ENCODE peak calls at places on chromosomes 6 and 20, in six cellular contexts. Y is HFF-Myc, I is GM12865, N is foreskin fibroblast, M is AG09309, F is AG04449. U is an unnamed sample.

GRCh38 chr6:151822252-151823111 is 15.0 kb downstream of the ESR1 start:
- DNase-seq in Y (no peak), I (peak; percentile 53), N (no peak), M (no peak), F (no peak), U (no peak)

GRCh38 chr20:63974402-63975200 is 4.8 kb downstream of the SAMD10 start:
- DNase-seq in Y (no peak), I (peak; percentile 2), N (no peak), M (no peak), F (no peak), U (no peak)

GRCh38 chr6:16769131-16769985 is 8.1 kb upstream of the ATXN1 start:
- DNase-seq in Y (peak; percentile 96), I (peak; percentile 49), N (peak; percentile 79), M (peak; percentile 48), F (no peak), U (peak; percentile 78)

GRCh38 chr6:118324081-118324480 is 224.0 kb upstream of the PLN start:
- DNase-seq in Y (no peak), I (no peak), N (no peak), M (no peak), F (no peak), U (no peak)

GRCh38 chr20:57387945-57388351 is 3.2 kb upstream of the RBM38 start:
- DNase-seq in Y (no peak), I (no peak), N (no peak), M (no peak), F (no peak), U (no peak)

GRCh38 chr6:19833947-19834346 is 3.2 kb upstream of the ID4 start:
- DNase-seq in Y (no peak), I (no peak), N (no peak), M (no peak), F (no peak), U (no peak)

GRCh38 chr6:160137130-160137988 is 15.7 kb downstream of the SLC22A1 start:
- DNase-seq in Y (no peak), I (no peak), N (no peak), M (no peak), F (no peak), U (no peak)

GRCh38 chr6:81465859-81466258 is 286.6 kb downstream of the TENT5A start:
- DNase-seq in Y (no peak), I (peak; percentile 4), N (peak; percentile 23), M (peak; percentile 8), F (no peak), U (no peak)

GRCh38 chr6:127737009-127737486 is 160.1 kb downstream of the C6orf58 start:
- DNase-seq in Y (peak; percentile 65), I (peak; percentile 63), N (peak; percentile 53), M (peak; percentile 33), F (peak; percentile 24), U (peak; percentile 76)

GRCh38 chr20:56358070-56358469 is 704 bp upstream of the FAM210B start:
- DNase-seq in Y (no peak), I (no peak), N (peak; percentile 44), M (no peak), F (no peak), U (no peak)

GRCh38 chr20:56360899-56361199 is 2.1 kb downstream of the FAM210B start:
- DNase-seq in Y (no peak), I (no peak), N (no peak), M (no peak), F (no peak), U (no peak)

GRCh38 chr20:56360133-56360898 is 1.5 kb downstream of the FAM210B start:
- DNase-seq in Y (no peak), I (no peak), N (no peak), M (no peak), F (no peak), U (no peak)

GRCh38 chr20:56358600-56359211 is at the start of gene FAM210B:
- DNase-seq in Y (no peak), I (peak; percentile 88), N (peak; percentile 91), M (no peak), F (no peak), U (peak; percentile 56)

GRCh38 chr20:56359212-56360132 is 698 bp downstream of the FAM210B start:
- DNase-seq in Y (no peak), I (peak; percentile 20), N (peak; percentile 64), M (no peak), F (peak; percentile 16), U (peak; percentile 45)
- H3K4me3 ChIP-seq in Y (peak overlapping the region; percentile 64), I (peak overlapping the region; percentile 56), N (peak overlapping the region; percentile 92), M (peak overlapping the region; percentile 80), F (peak overlapping the region; percentile 83), U (peak overlapping the region; percentile 86)

GRCh38 chr6:148269386-148269785 is 73.3 kb upstream of the SASH1 start:
- DNase-seq in Y (no peak), I (no peak), N (no peak), M (no peak), F (no peak), U (no peak)

GRCh38 chr6:148274809-148275208 is 67.8 kb upstream of the SASH1 start:
- DNase-seq in Y (no peak), I (no peak), N (no peak), M (no peak), F (no peak), U (no peak)

GRCh38 chr6:148272084-148272483 is 70.6 kb upstream of the SASH1 start:
- DNase-seq in Y (peak; percentile 96), I (no peak), N (peak; percentile 95), M (peak; percentile 94), F (peak; percentile 94), U (peak; percentile 32)

GRCh38 chr6:148273962-148274752 is 68.5 kb upstream of the SASH1 start:
- DNase-seq in Y (no peak), I (no peak), N (peak; percentile 35), M (no peak), F (no peak), U (no peak)

DNA sequence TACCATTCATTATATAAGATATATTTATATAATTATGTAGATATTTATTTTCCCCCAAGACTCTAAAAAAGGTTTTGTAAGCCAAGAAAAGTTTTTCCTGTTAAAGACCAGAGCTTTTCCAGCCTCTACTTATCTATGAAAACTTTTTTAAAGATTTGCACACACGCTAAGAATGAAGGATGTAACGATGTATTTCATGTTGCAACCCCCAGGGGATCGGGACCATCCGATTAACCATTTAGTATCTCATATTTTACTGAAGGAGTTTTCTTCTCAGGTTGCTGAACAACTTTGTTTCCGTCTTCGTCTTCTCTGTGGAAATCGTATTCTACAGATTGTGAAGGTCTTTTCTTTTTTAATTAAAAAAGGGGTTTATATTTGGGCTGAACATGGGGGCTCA is 70.0 kb upstream of the SASH1 start:
- DNase-seq in Y (no peak), I (no peak), N (no peak), M (no peak), F (no peak), U (no peak)
- TF ChIP-seq CTCF in Y (no peak), I (no peak), N (no peak), M (no peak), F (no peak), U (no peak)

GRCh38 chr20:59585714-59586404 is 18.5 kb upstream of the PHACTR3 start:
- DNase-seq in Y (no peak), I (no peak), N (no peak), M (no peak), F (no peak), U (no peak)
- H3K4me3 ChIP-seq in Y (no peak overlapping the region), I (no peak overlapping the region), N (no peak overlapping the region), M (no peak overlapping the region), F (no peak overlapping the region), U (no peak overlapping the region)

DNA sequence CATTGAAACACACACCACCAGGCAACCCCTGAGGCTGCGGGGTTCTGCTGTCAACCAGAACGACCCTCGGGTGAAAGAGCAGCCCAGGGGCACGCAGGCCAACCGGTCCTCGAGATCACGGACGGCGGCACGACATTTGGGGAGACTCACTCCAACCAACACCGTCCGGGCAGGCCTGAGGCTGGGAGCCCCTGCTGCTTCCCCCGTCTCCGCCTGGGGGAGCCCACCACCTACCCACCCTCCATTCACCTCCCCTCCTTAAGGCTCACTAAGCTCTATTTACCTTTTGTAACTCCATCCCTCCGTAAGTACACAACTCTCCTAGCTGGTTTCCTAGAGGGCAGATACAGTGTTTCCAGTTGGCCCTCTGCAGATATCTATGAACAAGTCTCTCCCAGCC is 971.3 kb upstream of the DEFB115 start:
- DNase-seq in Y (no peak), I (peak; percentile 10), N (no peak), M (no peak), F (no peak), U (no peak)
- TF ChIP-seq CTCF in Y (no peak), I (peak; percentile 23), N (no peak), M (no peak), F (no peak), U (no peak)